ENCODE peak calls at places on chromosome 18, in eight cellular contexts. I, N, X, T, S, C, E and R are unnamed samples.
A peak's percentile ranks its signal among the peaks of the same experiment; 100 is the strongest.

GRCh38 chr18:75132931-75133525 is 75.9 kb downstream of the PTGR3 start:
- DNase-seq in X (no peak), C (no peak), T (peak; percentile 51), S (no peak), E (no peak), I (no peak), N (no peak), R (no peak)

GRCh38 chr18:22515250-22515649 is 97.5 kb upstream of the CTAGE1 start:
- DNase-seq in N (no peak), E (no peak), C (no peak), S (no peak), I (no peak), X (no peak), T (no peak), R (no peak)

GRCh38 chr18:59748628-59749360 is 51.6 kb upstream of the CCBE1 start:
- DNase-seq in N (no peak), T (no peak), X (no peak), S (peak; percentile 76), I (peak; percentile 41), E (no peak), C (no peak), R (no peak)

GRCh38 chr18:23964282-23965238 is 50.0 kb upstream of the TTC39C start:
- DNase-seq in T (no peak), X (no peak), I (peak; percentile 55), E (no peak), C (no peak), S (no peak), N (no peak), R (no peak)

GRCh38 chr18:74950479-74950878 is 258.5 kb downstream of the PTGR3 start:
- DNase-seq in S (no peak), T (no peak), E (no peak), I (no peak), X (no peak), N (no peak), C (no peak), R (no peak)

GRCh38 chr18:41389936-41390667 is 564.9 kb upstream of the PIK3C3 start:
- DNase-seq in S (no peak), X (no peak), C (no peak), E (no peak), T (no peak), I (no peak), N (no peak), R (no peak)

GRCh38 chr18:58579561-58580047 is 49.3 kb downstream of the ALPK2 start:
- DNase-seq in S (peak; percentile 49), N (no peak), T (no peak), X (no peak), I (no peak), C (peak; percentile 64), E (no peak), R (no peak)

GRCh38 chr18:55228191-55228590 is 268.9 kb upstream of the CCDC68 start:
- DNase-seq in X (no peak), E (no peak), T (no peak), I (no peak), C (no peak), N (no peak), S (no peak), R (no peak)

GRCh38 chr18:44731866-44732555 is 51.3 kb downstream of the SETBP1 start:
- DNase-seq in N (no peak), T (no peak), C (no peak), I (no peak), X (no peak), S (no peak), E (no peak), R (no peak)

GRCh38 chr18:7034924-7035323 is 82.7 kb downstream of the LAMA1 start:
- DNase-seq in C (no peak), T (no peak), X (peak; percentile 37), I (no peak), E (no peak), N (no peak), S (no peak), R (no peak)

GRCh38 chr18:65436430-65436829 is 314.4 kb upstream of the CDH7 start:
- DNase-seq in X (no peak), N (no peak), S (no peak), I (no peak), C (no peak), E (no peak), T (no peak), R (no peak)

DNA sequence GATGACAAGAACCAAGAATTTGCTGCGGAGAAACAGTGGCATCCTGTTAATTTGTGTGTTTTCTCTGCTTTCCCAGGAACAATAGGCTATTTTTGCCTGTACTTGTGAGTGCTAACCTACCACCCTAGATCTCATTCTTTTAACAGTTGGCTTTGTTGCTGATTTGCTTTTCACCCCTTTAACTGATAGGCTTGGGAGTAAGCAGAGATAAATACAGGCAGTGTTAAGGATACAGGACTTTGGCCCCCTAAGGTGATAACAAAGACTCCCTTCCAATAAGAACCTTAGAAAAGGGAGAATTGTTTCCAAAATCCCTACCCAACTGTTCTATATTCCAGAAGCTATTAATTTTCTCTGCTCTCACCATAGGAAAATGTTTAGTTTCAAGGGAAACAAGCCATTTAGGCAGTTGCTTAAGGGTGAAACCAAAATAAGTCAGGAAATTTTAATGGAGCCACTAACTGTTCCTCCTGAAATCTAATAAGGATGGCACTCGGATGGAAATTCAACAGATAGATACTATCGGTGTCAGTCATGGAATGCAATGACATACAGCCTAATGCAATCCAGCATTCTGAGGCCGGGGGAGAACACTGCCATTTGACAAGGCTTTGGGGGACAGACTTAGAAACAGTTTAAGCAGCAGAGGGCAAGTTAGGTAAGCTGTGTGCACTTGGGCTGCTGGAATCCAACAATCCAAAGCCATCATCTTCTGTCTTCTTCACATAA is 238.8 kb downstream of the RNF152 start:
- DNase-seq in T (no peak), N (no peak), C (no peak), S (no peak), E (no peak), I (no peak), X (no peak), R (no peak)
- H3K4me3 ChIP-seq in T (no peak overlapping the region), N (no peak overlapping the region), C (no peak overlapping the region), S (no peak overlapping the region), E (no peak overlapping the region), I (no peak overlapping the region), X (no peak overlapping the region), R (no peak overlapping the region)

GRCh38 chr18:11570770-11571169 is 38.6 kb upstream of the SLC35G4 start:
- DNase-seq in S (peak; percentile 11), T (no peak), E (no peak), X (no peak), I (no peak), N (no peak), C (no peak), R (no peak)
- TF ChIP-seq CTCF in S (peak; percentile 21), T (no peak), E (peak; percentile 7), X (no peak), I (peak; percentile 17), N (peak; percentile 19), C (no peak), R (peak; percentile 47)

GRCh38 chr18:25335676-25336075 is 16.3 kb downstream of the ZNF521 start:
- DNase-seq in S (no peak), N (no peak), E (no peak), I (no peak), T (no peak), C (no peak), X (no peak), R (no peak)

GRCh38 chr18:25335062-25335461 is 16.9 kb downstream of the ZNF521 start:
- DNase-seq in C (no peak), S (no peak), E (no peak), I (no peak), N (no peak), X (no peak), T (no peak), R (no peak)

GRCh38 chr18:25334588-25334987 is 17.4 kb downstream of the ZNF521 start:
- DNase-seq in S (no peak), X (no peak), T (no peak), C (no peak), E (no peak), N (no peak), I (no peak), R (no peak)

GRCh38 chr18:25329783-25330182 is 22.2 kb downstream of the ZNF521 start:
- DNase-seq in S (no peak), N (no peak), I (no peak), E (no peak), X (no peak), T (no peak), C (no peak), R (no peak)

DNA sequence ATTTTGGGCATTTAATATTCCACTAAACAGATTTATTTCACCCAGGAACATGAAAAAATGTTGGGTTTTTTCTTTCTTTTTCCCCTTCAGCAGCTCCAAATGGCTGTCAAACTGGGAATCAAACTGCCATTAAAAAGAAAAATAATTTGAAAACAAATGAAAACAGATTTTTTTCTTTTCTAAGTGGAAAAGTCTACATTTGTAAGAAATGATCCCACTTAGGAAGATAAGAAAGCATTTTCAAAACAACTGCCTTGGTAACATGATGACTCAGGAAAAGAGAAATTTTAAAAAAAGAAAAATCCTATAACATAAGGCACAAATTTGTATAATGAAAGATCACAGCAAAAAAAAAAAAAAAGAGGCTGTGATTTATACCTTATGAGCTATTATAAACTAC is 20.0 kb downstream of the ZNF521 start:
- DNase-seq in X (no peak), S (no peak), T (no peak), N (no peak), E (no peak), C (no peak), I (no peak), R (no peak)
- H3K4me3 ChIP-seq in X (no peak overlapping the region), S (no peak overlapping the region), T (no peak overlapping the region), N (no peak overlapping the region), E (no peak overlapping the region), C (no peak overlapping the region), I (no peak overlapping the region), R (no peak overlapping the region)

GRCh38 chr18:12857215-12857924 is 26.7 kb downstream of the PTPN2 start:
- DNase-seq in I (no peak), C (no peak), X (no peak), T (no peak), E (no peak), N (peak; percentile 24), S (no peak), R (no peak)

GRCh38 chr18:12855886-12856285 is 28.2 kb downstream of the PTPN2 start:
- DNase-seq in T (no peak), I (no peak), S (no peak), N (no peak), X (no peak), E (no peak), C (no peak), R (no peak)

GRCh38 chr18:12860530-12860929 is 23.5 kb downstream of the PTPN2 start:
- DNase-seq in C (no peak), N (no peak), E (no peak), X (no peak), S (no peak), T (no peak), I (no peak), R (no peak)

GRCh38 chr18:12858961-12859360 is 25.1 kb downstream of the PTPN2 start:
- DNase-seq in C (no peak), X (no peak), T (no peak), I (no peak), E (no peak), S (no peak), N (no peak), R (no peak)

DNA sequence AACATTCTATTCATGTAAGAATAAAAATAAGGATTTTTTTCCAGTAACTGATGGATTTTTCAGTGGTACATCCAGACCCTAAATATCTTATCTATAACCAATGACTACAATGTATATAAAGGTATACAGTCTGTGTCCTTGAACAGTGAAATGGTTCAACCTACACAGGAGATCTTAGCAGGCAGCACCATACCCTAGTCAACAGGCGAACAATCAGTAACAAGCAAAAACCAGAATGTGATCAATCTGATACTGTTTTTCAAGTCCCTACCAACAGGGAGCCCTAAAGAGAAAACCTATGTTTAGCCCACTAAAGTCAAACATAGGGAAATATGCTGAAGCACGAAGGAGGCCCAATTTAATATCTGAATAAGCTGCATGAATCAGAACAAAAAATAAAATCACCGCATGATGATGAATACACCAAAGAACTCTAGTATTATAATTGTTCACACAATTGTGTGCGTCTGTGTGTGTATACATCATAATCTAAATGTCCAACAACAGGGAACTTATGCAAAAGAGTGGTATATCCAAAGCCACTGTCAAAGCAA is 26.0 kb downstream of the PTPN2 start:
- DNase-seq in T (no peak), E (no peak), C (no peak), N (no peak), I (no peak), S (no peak), X (no peak), R (no peak)
- TF ChIP-seq CTCF in T (no peak), E (no peak), C (no peak), N (no peak), I (no peak), S (no peak), X (no peak), R (no peak)